ENCODE peak calls at places on chromosomes 16 and 17, in nine cellular contexts. M is activated CD4-positive, CD25-positive, alpha-beta regulatory T cell; V is right atrium auricular region; O is Right ventricle myocardium superior; R is pancreas; Q is EH; Y is NCI-H1694 treated with DMSO at 0.1 percent for 48 hours; T is T-cell; P is fibroblast of the aortic adventitia. I is an unnamed sample.

GRCh38 chr16:73371584-73372319 is 323.8 kb upstream of the ZFHX3 start:
- DNase-seq in M (no peak), V (no peak), O (no peak), R (no peak), Q (no peak), Y (no peak), T (no peak), P (no peak), I (no peak)

GRCh38 chr16:24504467-24505345 is 34.7 kb upstream of the RBBP6 start:
- DNase-seq in M (peak; percentile 20), V (peak; percentile 60), O (peak; percentile 50), R (peak; percentile 26), Q (peak; percentile 74), Y (peak; percentile 47), T (peak; percentile 42), P (peak; percentile 78), I (peak; percentile 56)

GRCh38 chr17:56934280-56934679 is 20.4 kb upstream of the TRIM25 start:
- DNase-seq in M (no peak), V (no peak), O (no peak), R (no peak), Q (no peak), Y (no peak), T (no peak), P (no peak), I (no peak)

GRCh38 chr17:6381052-6381451 is 53.9 kb downstream of the AIPL1 start:
- DNase-seq in M (no peak), V (no peak), O (no peak), R (no peak), Q (peak; percentile 53), Y (no peak), T (no peak), P (no peak), I (no peak)

GRCh38 chr17:74723891-74724290 is 11.2 kb upstream of the CD300LF start:
- DNase-seq in M (no peak), V (no peak), O (no peak), R (no peak), Q (no peak), Y (no peak), T (no peak), P (no peak), I (no peak)

GRCh38 chr17:78891406-78892061 is 11.5 kb downstream of the CEP295NL start:
- DNase-seq in M (no peak), V (no peak), O (no peak), R (no peak), Q (no peak), Y (no peak), T (no peak), P (no peak), I (no peak)

GRCh38 chr16:11386054-11386680 is 40.9 kb downstream of the RMI2 start:
- DNase-seq in M (no peak), V (no peak), O (no peak), R (no peak), Q (no peak), Y (no peak), T (no peak), P (no peak), I (no peak)

GRCh38 chr17:19724501-19725420 is 8.4 kb upstream of the SLC47A2 start:
- DNase-seq in M (peak; percentile 21), V (peak; percentile 69), O (peak; percentile 84), R (peak; percentile 33), Q (no peak), Y (no peak), T (peak; percentile 12), P (no peak), I (no peak)

GRCh38 chr16:63080736-63081135 is 1044.5 kb upstream of the CDH8 start:
- DNase-seq in M (no peak), V (no peak), O (no peak), R (no peak), Q (no peak), Y (no peak), T (no peak), P (no peak), I (no peak)

GRCh38 chr17:50133028-50133768 is 3.2 kb upstream of the SAMD14 start:
- DNase-seq in M (no peak), V (no peak), O (no peak), R (no peak), Q (peak; percentile 86), Y (no peak), T (no peak), P (no peak), I (no peak)

GRCh38 chr17:265726-266125 is 84.3 kb upstream of the DOC2B start:
- DNase-seq in M (no peak), V (no peak), O (peak; percentile 58), R (no peak), Q (no peak), Y (no peak), T (no peak), P (no peak), I (no peak)

GRCh38 chr17:27247071-27247957 is 46.6 kb upstream of the WSB1 start:
- DNase-seq in M (no peak), V (peak; percentile 85), O (peak; percentile 73), R (peak; percentile 64), Q (peak; percentile 89), Y (peak; percentile 22), T (no peak), P (peak; percentile 40), I (no peak)

GRCh38 chr17:46135879-46136562 is 57.2 kb downstream of the KANSL1 start:
- DNase-seq in M (no peak), V (no peak), O (no peak), R (no peak), Q (no peak), Y (no peak), T (no peak), P (no peak), I (no peak)

GRCh38 chr16:25108054-25108453 is 3.5 kb upstream of the LCMT1 start:
- DNase-seq in M (no peak), V (no peak), O (no peak), R (no peak), Q (no peak), Y (no peak), T (peak; percentile 50), P (no peak), I (no peak)

GRCh38 chr17:14118951-14119350 is 49.6 kb downstream of the COX10 start:
- DNase-seq in M (no peak), V (no peak), O (no peak), R (no peak), Q (no peak), Y (no peak), T (no peak), P (no peak), I (no peak)

GRCh38 chr17:81037783-81038733 is 3.1 kb downstream of the BAIAP2 start:
- DNase-seq in M (no peak), V (no peak), O (no peak), R (peak; percentile 60), Q (no peak), Y (no peak), T (no peak), P (no peak), I (no peak)

GRCh38 chr17:70622382-70623260 is 453.3 kb downstream of the KCNJ2 start:
- DNase-seq in M (no peak), V (no peak), O (peak; percentile 46), R (no peak), Q (no peak), Y (peak; percentile 41), T (no peak), P (peak; percentile 2), I (peak; percentile 79)

GRCh38 chr17:17032131-17032692 is 10.0 kb upstream of the MPRIP start:
- DNase-seq in M (no peak), V (no peak), O (peak; percentile 78), R (peak; percentile 66), Q (peak; percentile 95), Y (no peak), T (no peak), P (peak; percentile 70), I (peak; percentile 45)

GRCh38 chr16:18969050-18969854 is 14.5 kb upstream of the TMC7 start:
- DNase-seq in M (peak; percentile 76), V (peak; percentile 88), O (peak; percentile 93), R (peak; percentile 60), Q (peak; percentile 74), Y (peak; percentile 59), T (peak; percentile 65), P (peak; percentile 82), I (peak; percentile 85)

I was measured in hippocampal formation.